ENCODE peak calls at places on chromosomes 7 and 10, in five cellular contexts. P, M, I, T and B are unnamed samples.

GRCh38 chr10:20181408-20181807 is 365.2 kb downstream of the PLXDC2 start:
- DNase-seq in P (no peak), M (peak; percentile 8), I (no peak), T (no peak), B (no peak)

GRCh38 chr7:120920588-120920987 is 30.0 kb upstream of the ING3 start:
- DNase-seq in P (no peak), M (no peak), I (no peak), T (no peak), B (no peak)

GRCh38 chr7:131945948-131946525 is 389.6 kb upstream of the PODXL start:
- DNase-seq in P (no peak), M (no peak), I (no peak), T (no peak), B (no peak)

GRCh38 chr10:73785721-73786511 is 510 bp downstream of the ZSWIM8 start:
- DNase-seq in P (peak; percentile 44), M (peak; percentile 78), I (peak; percentile 64), T (no peak), B (no peak)

GRCh38 chr7:28855538-28856217 is 102.5 kb downstream of the TRIL start:
- DNase-seq in P (no peak), M (no peak), I (peak; percentile 79), T (no peak), B (no peak)

GRCh38 chr7:50793115-50793946 is 10.6 kb upstream of the GRB10 start:
- DNase-seq in P (peak; percentile 36), M (peak; percentile 82), I (peak; percentile 70), T (no peak), B (no peak)

GRCh38 chr10:124156524-124157225 is 63.3 kb upstream of the CHST15 start:
- DNase-seq in P (no peak), M (no peak), I (no peak), T (no peak), B (no peak)

GRCh38 chr7:74181821-74182220 is 7.7 kb downstream of the EIF4H start:
- DNase-seq in P (no peak), M (no peak), I (no peak), T (no peak), B (no peak)

GRCh38 chr10:124557648-124558338 is 96.2 kb downstream of the LHPP start:
- DNase-seq in P (no peak), M (no peak), I (peak; percentile 26), T (no peak), B (no peak)

GRCh38 chr7:23530355-23530754 is 1.4 kb downstream of the TRA2A start:
- DNase-seq in P (peak; percentile 33), M (peak; percentile 51), I (peak; percentile 57), T (no peak), B (no peak)

GRCh38 chr7:12321248-12321647 is 82.4 kb downstream of the VWDE start:
- DNase-seq in P (no peak), M (no peak), I (no peak), T (no peak), B (no peak)

GRCh38 chr10:102420443-102420809 is 210 bp upstream of the FBXL15 start:
- DNase-seq in P (peak; percentile 91), M (peak; percentile 96), I (no peak), T (no peak), B (no peak)

GRCh38 chr7:78769551-78770101 is 683.8 kb downstream of the MAGI2 start:
- DNase-seq in P (no peak), M (no peak), I (peak; percentile 1), T (no peak), B (no peak)

GRCh38 chr7:152435384-152436278 is at the start of gene KMT2C:
- DNase-seq in P (peak; percentile 57), M (peak; percentile 81), I (peak; percentile 58), T (peak; percentile 31), B (no peak)

GRCh38 chr10:57952741-57953140 is 315.0 kb downstream of the IPMK start:
- DNase-seq in P (no peak), M (no peak), I (peak; percentile 93), T (no peak), B (no peak)

GRCh38 chr10:123136221-123136805 is 543 bp downstream of the HMX3 start:
- DNase-seq in P (no peak), M (no peak), I (no peak), T (no peak), B (no peak)

GRCh38 chr10:4652111-4653010 is 173.6 kb upstream of the AKR1E2 start:
- DNase-seq in P (peak; percentile 63), M (no peak), I (peak; percentile 40), T (no peak), B (no peak)

GRCh38 chr7:21500117-21500516 is 42.7 kb upstream of the DNAH11 start:
- DNase-seq in P (no peak), M (no peak), I (peak; percentile 61), T (no peak), B (no peak)

GRCh38 chr10:104614245-104614831 is 26.8 kb upstream of the SORCS3 start:
- DNase-seq in P (peak; percentile 24), M (peak; percentile 36), I (peak; percentile 36), T (no peak), B (no peak)

GRCh38 chr10:29877798-29878491 is 181.4 kb downstream of the JCAD start:
- DNase-seq in P (no peak), M (no peak), I (no peak), T (no peak), B (no peak)

GRCh38 chr10:76244061-76244686 is 812.8 kb downstream of the LRMDA start:
- DNase-seq in P (no peak), M (no peak), I (no peak), T (no peak), B (no peak)

GRCh38 chr10:100831742-100832141 is 81.0 kb upstream of the SLF2 start:
- DNase-seq in P (no peak), M (no peak), I (no peak), T (no peak), B (no peak)

GRCh38 chr10:126059101-126059826 is 162.9 kb downstream of the FANK1 start:
- DNase-seq in P (no peak), M (no peak), I (peak; percentile 70), T (no peak), B (peak; percentile 68)

GRCh38 chr10:104546756-104547155 is 94.3 kb upstream of the SORCS3 start:
- DNase-seq in P (no peak), M (peak; percentile 16), I (no peak), T (no peak), B (no peak)

GRCh38 chr7:121328508-121329459 is at the start of gene WNT16:
- DNase-seq in P (no peak), M (peak; percentile 74), I (peak; percentile 41), T (no peak), B (no peak)

GRCh38 chr10:107206856-107207255 is 42.4 kb upstream of the SORCS1 start:
- DNase-seq in P (no peak), M (no peak), I (no peak), T (no peak), B (no peak)

GRCh38 chr7:128042027-128042426 is 10.8 kb upstream of the LRRC4 start:
- DNase-seq in P (no peak), M (no peak), I (no peak), T (no peak), B (no peak)

GRCh38 chr7:133530682-133531081 is 277.8 kb downstream of the EXOC4 start:
- DNase-seq in P (no peak), M (no peak), I (peak; percentile 90), T (no peak), B (no peak)

GRCh38 chr7:48759431-48760080 is 164.8 kb upstream of the CDC14C start:
- DNase-seq in P (no peak), M (no peak), I (no peak), T (no peak), B (no peak)

GRCh38 chr7:6012355-6013104 is 3.5 kb downstream of the AIMP2 start:
- DNase-seq in P (peak; percentile 16), M (no peak), I (peak; percentile 37), T (no peak), B (no peak)